ENCODE peak calls at places on chromosomes 6 and 20, in ten cellular contexts. X is AG10803, D is chondrocyte, B is RWPE2, Z is suprapubic skin, J is GM13976, L is breast epithelium, M is left ventricle myocardium inferior, U is psoas muscle, Q is A549. R is an unnamed sample.

GRCh38 chr6:35061651-35062410 is 79.3 kb downstream of the TCP11 start:
- DNase-seq in X (no peak), D (no peak), B (no peak), Z (no peak), J (peak), L (no peak), M (no peak), U (no peak), Q (no peak), R (no peak)

GRCh38 chr6:137471497-137471896 is 22.7 kb downstream of the OLIG3 start:
- DNase-seq in X (no peak), D (no peak), B (no peak), Z (no peak), J (no peak), L (no peak), M (no peak), U (no peak), Q (no peak), R (no peak)

GRCh38 chr6:140779341-140779740 is 1353.4 kb upstream of the GJE1 start:
- DNase-seq in X (peak), D (no peak), B (no peak), Z (no peak), J (no peak), L (no peak), M (no peak), U (no peak), Q (no peak), R (no peak)

GRCh38 chr20:62454936-62455673 is 20.7 kb downstream of the GATA5 start:
- DNase-seq in X (no peak), D (no peak), B (no peak), Z (no peak), J (no peak), L (no peak), M (no peak), U (no peak), Q (no peak), R (no peak)

GRCh38 chr6:99993146-99993532 is 884 bp downstream of the MCHR2 start:
- DNase-seq in X (no peak), D (no peak), B (no peak), Z (no peak), J (no peak), L (no peak), M (no peak), U (no peak), Q (no peak), R (no peak)

GRCh38 chr6:169495601-169496000 is 206.2 kb downstream of the WDR27 start:
- DNase-seq in X (peak), D (no peak), B (no peak), Z (no peak), J (no peak), L (no peak), M (no peak), U (no peak), Q (no peak), R (no peak)

GRCh38 chr20:57688864-57689263 is 21.0 kb downstream of the PMEPA1 start:
- DNase-seq in X (no peak), D (no peak), B (no peak), Z (no peak), J (no peak), L (no peak), M (peak), U (peak), Q (no peak), R (no peak)

GRCh38 chr20:51570755-51571469 is 28.4 kb upstream of the NFATC2 start:
- DNase-seq in X (peak), D (no peak), B (no peak), Z (no peak), J (no peak), L (no peak), M (peak), U (peak), Q (no peak), R (no peak)

GRCh38 chr20:18195931-18196330 is 58.3 kb downstream of the KAT14 start:
- DNase-seq in X (no peak), D (no peak), B (no peak), Z (no peak), J (no peak), L (no peak), M (no peak), U (no peak), Q (no peak), R (no peak)

GRCh38 chr20:38680492-38681118 is 43.7 kb upstream of the SLC32A1 start:
- DNase-seq in X (peak), D (no peak), B (peak), Z (no peak), J (no peak), L (no peak), M (no peak), U (no peak), Q (peak), R (no peak)

GRCh38 chr6:112571486-112571885 is 224.4 kb downstream of the RFPL4B start:
- DNase-seq in X (peak), D (no peak), B (no peak), Z (no peak), J (no peak), L (no peak), M (peak), U (no peak), Q (no peak), R (no peak)

GRCh38 chr6:79949235-79949634 is 1.9 kb upstream of the ELOVL4 start:
- DNase-seq in X (peak), D (no peak), B (no peak), Z (no peak), J (peak), L (no peak), M (no peak), U (no peak), Q (peak), R (peak)

GRCh38 chr6:43687437-43688347 is at the start of gene MRPS18A:
- DNase-seq in X (peak), D (no peak), B (peak), Z (peak), J (peak), L (peak), M (peak), U (peak), Q (peak), R (peak)

GRCh38 chr6:133977983-133978895 is 25.2 kb downstream of the TBPL1 start:
- DNase-seq in X (peak), D (no peak), B (no peak), Z (no peak), J (no peak), L (no peak), M (no peak), U (no peak), Q (peak), R (no peak)

GRCh38 chr20:16606468-16606867 is 33.2 kb upstream of the KIF16B start:
- DNase-seq in X (no peak), D (no peak), B (no peak), Z (no peak), J (no peak), L (no peak), M (no peak), U (no peak), Q (no peak), R (no peak)

GRCh38 chr6:56689663-56690062 is 47.0 kb upstream of the DST start:
- DNase-seq in X (no peak), D (no peak), B (no peak), Z (no peak), J (no peak), L (no peak), M (no peak), U (no peak), Q (no peak), R (no peak)
- TF ChIP-seq CTCF in X (no peak), D (no peak), B (no peak), Z (no peak), J (no peak), L (no peak), M (no peak), U (no peak), Q (no peak), R (no peak)

GRCh38 chr20:20407891-20408805 is 40.2 kb downstream of the INSM1 start:
- DNase-seq in X (peak), D (no peak), B (no peak), Z (no peak), J (no peak), L (no peak), M (no peak), U (no peak), Q (peak), R (no peak)
- TF ChIP-seq CTCF in X (peak), D (peak), B (peak), Z (no peak), J (no peak), L (no peak), M (no peak), U (no peak), Q (peak), R (no peak)

GRCh38 chr6:132598473-132598872 is 8.9 kb upstream of the TAAR5 start:
- DNase-seq in X (no peak), D (no peak), B (no peak), Z (no peak), J (no peak), L (no peak), M (no peak), U (no peak), Q (peak), R (no peak)
- TF ChIP-seq CTCF in X (peak), D (peak), B (peak), Z (no peak), J (peak), L (no peak), M (no peak), U (no peak), Q (peak), R (peak)

GRCh38 chr20:25220021-25220730 is 24.7 kb downstream of the ENTPD6 start:
- DNase-seq in X (no peak), D (no peak), B (no peak), Z (no peak), J (no peak), L (no peak), M (no peak), U (no peak), Q (no peak), R (no peak)
- TF ChIP-seq CTCF in X (peak), D (peak), B (peak), Z (no peak), J (no peak), L (no peak), M (peak), U (no peak), Q (peak), R (peak)

R was measured in GM13977.